ENCODE peak calls at places on chromosomes 6 and 20, in five cellular contexts. O is K562, U is WTC11, B is GM12878, V is H1. E is an unnamed sample.

GRCh38 chr20:43916875-43917371 is 2.3 kb downstream of the TOX2 start:
- DNase-seq in U (no peak), V (no peak), B (peak; percentile 23), O (no peak), E (no peak)

GRCh38 chr20:4649941-4650681 is 71.6 kb upstream of the PRND start:
- DNase-seq in V (no peak), U (no peak), B (no peak), O (no peak), E (no peak)

GRCh38 chr6:139344186-139344963 is 30.1 kb downstream of the CITED2 start:
- DNase-seq in O (no peak), U (no peak), B (no peak), V (no peak), E (no peak)

GRCh38 chr20:48644286-48644828 is 183.4 kb downstream of the PREX1 start:
- DNase-seq in V (no peak), O (no peak), U (no peak), B (no peak), E (no peak)

GRCh38 chr6:40753048-40753447 is 165.9 kb upstream of the LRFN2 start:
- DNase-seq in V (no peak), B (no peak), O (no peak), U (no peak), E (no peak)

GRCh38 chr6:105596284-105596755 is 193.4 kb upstream of the PREP start:
- DNase-seq in V (no peak), U (no peak), B (no peak), O (no peak), E (no peak)

GRCh38 chr6:4844108-4844507 is 67.9 kb downstream of the CDYL start:
- DNase-seq in O (no peak), V (no peak), U (peak; percentile 74), B (no peak), E (no peak)

GRCh38 chr6:49606696-49607390 is 29.8 kb downstream of the RHAG start:
- DNase-seq in O (peak; percentile 81), B (peak; percentile 11), V (no peak), U (no peak), E (peak; percentile 91)

GRCh38 chr6:75693534-75693933 is 55.5 kb upstream of the MYO6 start:
- DNase-seq in U (no peak), V (no peak), B (no peak), O (no peak), E (peak; percentile 2)

GRCh38 chr20:839626-840025 is 6.1 kb downstream of the FAM110A start:
- DNase-seq in B (no peak), U (no peak), O (no peak), V (no peak), E (no peak)

GRCh38 chr6:163751032-163751525 is 336.6 kb downstream of the QKI start:
- DNase-seq in V (no peak), U (no peak), O (no peak), B (no peak), E (no peak)

GRCh38 chr6:7424967-7425807 is 35.6 kb downstream of the RIOK1 start:
- DNase-seq in U (no peak), V (no peak), O (no peak), B (no peak), E (peak; percentile 79)

GRCh38 chr6:291697-292505 is at the start of gene DUSP22:
- DNase-seq in U (peak; percentile 81), V (no peak), B (peak; percentile 81), O (peak; percentile 100), E (peak; percentile 80)

GRCh38 chr6:25254671-25255070 is 24.5 kb upstream of the CARMIL1 start:
- DNase-seq in O (no peak), B (no peak), V (no peak), U (no peak), E (no peak)

GRCh38 chr20:16709017-16709416 is 20.8 kb upstream of the SNRPB2 start:
- DNase-seq in U (no peak), O (no peak), V (no peak), B (no peak), E (no peak)

GRCh38 chr6:106847116-106847515 is 127.4 kb downstream of the CD24 start:
- DNase-seq in B (peak; percentile 31), V (no peak), O (peak; percentile 59), U (no peak), E (no peak)

GRCh38 chr6:36432151-36432633 is 10.5 kb downstream of the PXT1 start:
- DNase-seq in O (no peak), V (no peak), B (no peak), U (no peak), E (no peak)

GRCh38 chr6:162728706-162729105 is 932 bp downstream of the PACRG start:
- DNase-seq in B (no peak), V (no peak), U (no peak), O (no peak), E (no peak)
- TF ChIP-seq ATF2 in B (no peak), V (no peak), U (no peak), O (no peak), E (no peak)

GRCh38 chr6:129368970-129369369 is 341.0 kb downstream of the ARHGAP18 start:
- DNase-seq in O (no peak), U (no peak), V (no peak), B (no peak), E (no peak)

GRCh38 chr6:129368076-129368475 is 341.9 kb downstream of the ARHGAP18 start:
- DNase-seq in V (no peak), U (no peak), B (no peak), O (no peak), E (no peak)

GRCh38 chr6:129369737-129370136 is 340.2 kb downstream of the ARHGAP18 start:
- DNase-seq in B (no peak), V (no peak), O (no peak), U (no peak), E (no peak)

GRCh38 chr6:129364767-129365166 is 345.2 kb downstream of the ARHGAP18 start:
- DNase-seq in U (no peak), V (no peak), O (no peak), B (no peak), E (no peak)

DNA sequence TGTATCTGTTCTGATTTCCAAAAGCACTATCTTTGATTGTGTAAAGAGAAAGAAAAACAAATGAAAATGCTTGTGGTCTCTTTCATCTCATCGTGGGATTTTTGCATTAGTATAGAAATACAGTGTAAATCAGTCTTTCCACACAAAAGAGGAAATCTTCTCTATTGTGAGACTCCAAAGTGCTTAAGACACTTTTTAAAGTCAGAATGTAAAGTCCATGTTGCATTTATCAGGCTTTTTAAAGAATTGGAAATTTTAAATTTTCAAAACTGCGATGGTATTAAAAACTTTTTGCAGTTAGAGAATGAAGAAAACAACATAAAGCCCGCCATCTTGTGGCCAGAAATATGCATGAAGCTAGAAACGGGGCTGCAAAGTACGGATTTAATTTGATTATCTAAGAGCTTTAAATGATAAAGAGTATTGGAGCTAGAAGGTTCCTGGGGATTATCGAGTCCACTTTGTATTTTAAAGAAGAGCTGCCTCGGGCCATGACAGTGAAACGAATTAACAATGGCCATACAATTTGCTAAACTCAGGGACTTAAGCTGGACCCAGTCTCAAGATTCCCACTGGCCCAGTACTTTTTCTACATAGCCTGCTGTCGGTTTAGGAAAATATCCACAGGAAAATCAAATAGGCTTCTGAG is 339.6 kb downstream of the ARHGAP18 start:
- DNase-seq in V (peak; percentile 5), O (peak; percentile 18), B (no peak), U (peak; percentile 24), E (peak; percentile 32)
- TF ChIP-seq ATF2 in V (no peak), O (no peak), B (no peak), U (no peak), E (no peak)

GRCh38 chr6:27296106-27296783 is 15.8 kb downstream of the POM121L2 start:
- DNase-seq in U (peak; percentile 73), B (no peak), V (no peak), O (peak; percentile 29), E (no peak)
- TF ChIP-seq ATF2 in U (no peak), B (no peak), V (no peak), O (no peak), E (no peak)

DNA sequence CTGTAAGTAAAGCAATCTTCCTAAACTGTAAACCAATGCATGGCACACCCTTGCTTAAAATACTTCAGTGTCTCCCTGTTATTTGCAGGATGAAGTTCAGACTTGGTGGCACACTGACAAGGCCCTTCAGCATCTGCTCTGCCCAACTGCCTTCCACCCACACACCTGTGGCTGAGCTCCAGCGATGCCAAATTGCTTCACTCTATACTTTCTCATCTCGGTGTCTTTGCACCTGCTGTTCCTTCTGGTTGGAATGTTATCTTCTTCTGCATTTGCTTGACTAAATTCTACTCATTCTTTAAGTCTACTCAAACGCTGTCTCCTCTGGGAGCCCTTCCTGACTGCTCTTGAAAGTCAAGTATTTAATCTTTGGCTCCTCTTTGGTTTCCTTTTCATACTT is 100.1 kb upstream of the SUPT3H start:
- DNase-seq in U (no peak), V (no peak), B (no peak), O (no peak), E (no peak)
- TF ChIP-seq ATF2 in U (no peak), V (no peak), B (no peak), O (no peak), E (no peak)

GRCh38 chr6:170273191-170273590 is 17.7 kb downstream of the DLL1 start:
- DNase-seq in V (no peak), O (no peak), U (no peak), B (no peak), E (no peak)
- TF ChIP-seq ATF2 in V (no peak), O (no peak), U (no peak), B (no peak), E (no peak)